ENCODE peak calls at places on chromosomes 1 and 21, in seven cellular contexts. N, O, K, M, E, T and J are unnamed samples.
A peak's percentile ranks its signal among the peaks of the same experiment; 100 is the strongest.

GRCh38 chr1:244863491-244864252 is 671 bp downstream of the HNRNPU start:
- DNase-seq in N (no peak), O (no peak), K (peak; percentile 59), M (no peak), E (no peak), T (peak; percentile 35), J (peak; percentile 50)

GRCh38 chr1:243345205-243345604 is 89.4 kb downstream of the SDCCAG8 start:
- DNase-seq in N (no peak), O (no peak), K (no peak), M (peak; percentile 9), E (peak; percentile 70), T (no peak), J (peak; percentile 22)

GRCh38 chr1:162144268-162144667 is 74.8 kb downstream of the NOS1AP start:
- DNase-seq in N (no peak), O (no peak), K (no peak), M (no peak), E (no peak), T (no peak), J (no peak)

GRCh38 chr1:11749203-11749689 is 12.7 kb upstream of the C1orf167 start:
- DNase-seq in N (peak; percentile 49), O (peak; percentile 26), K (peak; percentile 68), M (peak; percentile 74), E (peak; percentile 61), T (peak; percentile 33), J (peak; percentile 51)

GRCh38 chr1:34928066-34928864 is 1.2 kb downstream of the DLGAP3 start:
- DNase-seq in N (no peak), O (no peak), K (no peak), M (no peak), E (no peak), T (no peak), J (no peak)

GRCh38 chr1:11520531-11521233 is 41.7 kb downstream of the DISP3 start:
- DNase-seq in N (no peak), O (no peak), K (peak; percentile 14), M (no peak), E (no peak), T (no peak), J (no peak)

GRCh38 chr21:38938343-38938742 is 132.6 kb downstream of the ETS2 start:
- DNase-seq in N (peak; percentile 33), O (no peak), K (no peak), M (no peak), E (no peak), T (no peak), J (no peak)

GRCh38 chr1:116910379-116911165 is 856 bp downstream of the PTGFRN start:
- DNase-seq in N (no peak), O (no peak), K (peak; percentile 41), M (peak; percentile 49), E (peak; percentile 38), T (peak; percentile 55), J (peak; percentile 58)

GRCh38 chr1:150020711-150021110 is 10.2 kb upstream of the OTUD7B start:
- DNase-seq in N (no peak), O (no peak), K (no peak), M (no peak), E (no peak), T (no peak), J (no peak)

GRCh38 chr1:150018165-150018564 is 7.6 kb upstream of the OTUD7B start:
- DNase-seq in N (no peak), O (no peak), K (no peak), M (no peak), E (no peak), T (no peak), J (no peak)

GRCh38 chr1:150017206-150017750 is 6.8 kb upstream of the OTUD7B start:
- DNase-seq in N (no peak), O (no peak), K (peak; percentile 74), M (peak; percentile 73), E (no peak), T (no peak), J (no peak)

GRCh38 chr1:150012611-150013010 is 2.1 kb upstream of the OTUD7B start:
- DNase-seq in N (no peak), O (no peak), K (no peak), M (no peak), E (no peak), T (no peak), J (no peak)

DNA sequence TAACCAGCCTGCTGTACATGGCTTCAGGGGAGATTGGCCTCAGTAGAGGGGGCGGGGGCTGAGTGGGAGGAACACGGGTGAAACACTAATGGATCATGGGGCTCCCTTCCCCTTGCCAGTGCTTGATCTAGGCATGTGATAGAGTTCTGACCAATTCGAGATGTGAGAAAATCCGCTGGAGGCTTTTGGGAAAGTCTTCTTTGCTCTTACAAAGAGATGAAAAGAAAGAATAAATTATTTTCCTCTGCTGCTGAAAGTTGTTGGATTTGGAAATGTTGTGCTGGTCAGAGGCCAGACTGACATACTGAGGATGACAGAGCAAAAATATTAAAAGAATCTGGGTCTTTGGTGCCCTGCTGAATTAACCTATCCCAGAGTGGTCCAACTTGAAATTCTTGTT is 5.2 kb upstream of the OTUD7B start:
- DNase-seq in N (no peak), O (no peak), K (no peak), M (no peak), E (no peak), T (no peak), J (no peak)
- H3K27me3 ChIP-seq in N (no peaks in the 10 kb centered on the region), O (no peaks in the 10 kb centered on the region), K (peaks cover 98% of the 10 kb centered on the region), M (no peaks in the 10 kb centered on the region), E (no peaks in the 10 kb centered on the region), T (no peaks in the 10 kb centered on the region), J (no peaks in the 10 kb centered on the region)

GRCh38 chr1:8509579-8509978 is 191.7 kb downstream of the SLC45A1 start:
- DNase-seq in N (no peak), O (no peak), K (no peak), M (no peak), E (no peak), T (no peak), J (no peak)

GRCh38 chr1:8506447-8506846 is 188.5 kb downstream of the SLC45A1 start:
- DNase-seq in N (no peak), O (no peak), K (no peak), M (no peak), E (no peak), T (no peak), J (no peak)

GRCh38 chr1:8503842-8504241 is 185.9 kb downstream of the SLC45A1 start:
- DNase-seq in N (no peak), O (no peak), K (no peak), M (no peak), E (no peak), T (no peak), J (no peak)

GRCh38 chr1:8510041-8510823 is 192.3 kb downstream of the SLC45A1 start:
- DNase-seq in N (no peak), O (no peak), K (no peak), M (no peak), E (peak; percentile 38), T (no peak), J (peak; percentile 34)

GRCh38 chr1:8506995-8507615 is 189.2 kb downstream of the SLC45A1 start:
- DNase-seq in N (no peak), O (no peak), K (no peak), M (no peak), E (no peak), T (no peak), J (peak; percentile 83)
- TF ChIP-seq CTCF in N (no peak), O (no peak), K (no peak), M (no peak), E (no peak), T (no peak), J (no peak)

GRCh38 chr1:1434812-1435093 is 737 bp upstream of the VWA1 start:
- DNase-seq in N (no peak), O (no peak), K (no peak), M (no peak), E (no peak), T (no peak), J (no peak)

GRCh38 chr1:1434131-1434811 is 1.2 kb upstream of the VWA1 start:
- DNase-seq in N (no peak), O (no peak), K (no peak), M (no peak), E (peak; percentile 71), T (peak; percentile 75), J (peak; percentile 47)

GRCh38 chr1:1432951-1433803 is 2.3 kb upstream of the VWA1 start:
- DNase-seq in N (no peak), O (no peak), K (peak; percentile 91), M (peak; percentile 93), E (peak; percentile 92), T (peak; percentile 74), J (peak; percentile 40)

GRCh38 chr1:1432566-1432950 is 2.9 kb upstream of the VWA1 start:
- DNase-seq in N (no peak), O (no peak), K (no peak), M (no peak), E (no peak), T (no peak), J (no peak)

DNA sequence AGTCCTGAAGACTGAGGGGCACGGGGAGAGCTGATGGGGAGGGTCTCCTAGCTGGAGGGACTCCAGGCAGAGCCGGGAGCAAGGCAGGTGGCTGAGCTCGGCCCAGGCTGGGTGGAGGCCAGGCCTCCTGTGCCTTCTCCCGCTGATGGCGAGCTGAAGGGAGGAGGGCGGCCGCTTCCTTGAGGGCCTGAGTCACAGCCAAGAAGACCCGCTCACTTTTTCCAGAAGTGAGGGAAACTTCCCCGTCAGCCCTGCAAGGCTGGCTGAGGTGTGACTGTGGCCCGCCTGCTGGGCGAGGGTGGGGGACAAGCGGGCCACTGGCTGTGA is 1.7 kb upstream of the VWA1 start:
- DNase-seq in N (no peak), O (peak; percentile 56), K (peak; percentile 68), M (no peak), E (no peak), T (no peak), J (no peak)
- H3K4me1 ChIP-seq in N (no peaks in the 10 kb centered on the region), O (peaks cover 67% of the 10 kb centered on the region), K (peaks cover 94% of the 10 kb centered on the region), M (peaks cover 74% of the 10 kb centered on the region), E (peaks cover 82% of the 10 kb centered on the region), T (peaks cover 89% of the 10 kb centered on the region), J (peaks cover 42% of the 10 kb centered on the region)

GRCh38 chr1:18537386-18538306 is 56.9 kb downstream of the KLHDC7A start:
- DNase-seq in N (no peak), O (no peak), K (no peak), M (no peak), E (no peak), T (no peak), J (peak; percentile 6)

GRCh38 chr1:18541046-18541795 is 60.5 kb downstream of the KLHDC7A start:
- DNase-seq in N (no peak), O (no peak), K (no peak), M (no peak), E (no peak), T (no peak), J (no peak)

GRCh38 chr1:18542351-18542750 is 61.6 kb downstream of the KLHDC7A start:
- DNase-seq in N (no peak), O (no peak), K (no peak), M (no peak), E (no peak), T (no peak), J (no peak)

GRCh38 chr1:18539171-18539570 is 58.4 kb downstream of the KLHDC7A start:
- DNase-seq in N (no peak), O (no peak), K (peak; percentile 83), M (no peak), E (no peak), T (no peak), J (no peak)

DNA sequence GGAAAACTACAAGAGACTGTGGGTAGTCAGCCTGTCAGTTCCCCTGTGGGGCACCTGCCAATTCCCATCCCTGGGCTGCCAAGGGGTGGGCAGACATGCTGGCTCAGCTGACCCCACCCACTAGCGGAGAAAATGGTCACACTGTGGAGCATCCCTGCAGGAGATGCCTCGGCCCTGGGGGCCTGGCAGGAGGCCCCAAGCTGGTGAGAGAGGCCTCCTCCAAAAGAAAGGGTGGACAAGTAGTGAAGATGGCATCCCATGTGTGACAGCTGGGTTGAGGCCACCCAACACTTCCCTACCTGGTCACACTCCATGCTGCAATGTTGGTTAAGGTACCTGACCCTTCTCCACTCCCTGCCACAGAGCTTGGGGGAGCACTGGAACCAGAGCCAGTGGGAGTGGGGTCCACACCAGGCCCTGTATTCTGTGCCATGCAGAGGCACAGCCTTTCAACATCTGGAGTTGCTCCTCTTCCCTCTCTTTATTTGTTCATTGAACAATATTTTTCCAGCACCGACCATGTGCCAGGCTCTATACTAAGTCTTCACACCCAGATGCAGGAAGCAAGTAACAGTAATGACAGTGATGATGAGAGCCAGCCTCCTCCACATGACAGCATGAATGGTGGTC is 59.5 kb downstream of the KLHDC7A start:
- DNase-seq in N (no peak), O (no peak), K (no peak), M (no peak), E (no peak), T (no peak), J (no peak)
- H3K27me3 ChIP-seq in N (peaks cover 91% of the 10 kb centered on the region), O (peaks cover 48% of the 10 kb centered on the region), K (peaks cover 66% of the 10 kb centered on the region), M (no peaks in the 10 kb centered on the region), E (no peaks in the 10 kb centered on the region), T (peaks cover 96% of the 10 kb centered on the region), J (peaks cover 14% of the 10 kb centered on the region)